ENCODE peak calls at places on chromosomes 6 and 20, in nine cellular contexts. P, D, L, X, M, F, Z, A and S are unnamed samples.

GRCh38 chr6:117958536-117958935 is 51.5 kb downstream of the SLC35F1 start:
- DNase-seq in M (no peak), P (no peak), L (peak), X (no peak), D (no peak), A (no peak), F (no peak), Z (no peak), S (no peak)

GRCh38 chr6:43628392-43629103 is 516 bp downstream of the GTPBP2 start:
- DNase-seq in F (peak), X (no peak), D (peak), Z (peak), L (peak), P (peak), M (peak), A (peak), S (peak)

GRCh38 chr6:157669747-157670216 is 153.3 kb upstream of the SNX9 start:
- DNase-seq in L (peak), X (no peak), A (peak), D (no peak), F (peak), P (peak), M (no peak), Z (no peak), S (no peak)

GRCh38 chr20:37421988-37422387 is 76.0 kb downstream of the SRC start:
- DNase-seq in P (peak), Z (no peak), D (no peak), L (no peak), A (no peak), F (no peak), M (no peak), X (no peak), S (no peak)

GRCh38 chr20:63238491-63239126 is 2.9 kb downstream of the BIRC7 start:
- DNase-seq in X (no peak), L (no peak), Z (no peak), P (peak), D (no peak), M (no peak), A (no peak), F (peak), S (no peak)

GRCh38 chr6:153312633-153313032 is 181.6 kb upstream of the RGS17 start:
- DNase-seq in F (peak), L (peak), Z (peak), D (no peak), P (peak), X (no peak), A (peak), M (peak), S (no peak)

GRCh38 chr6:46042355-46042999 is 26.8 kb upstream of the CLIC5 start:
- DNase-seq in A (peak), D (no peak), F (peak), Z (peak), P (peak), L (peak), X (no peak), M (peak), S (no peak)

GRCh38 chr6:26197736-26198625 is 110.8 kb downstream of the HFE start:
- DNase-seq in L (peak), A (peak), F (peak), D (peak), X (no peak), Z (no peak), M (no peak), P (no peak), S (no peak)

GRCh38 chr6:5167501-5167900 is 82.4 kb downstream of the PPP1R3G start:
- DNase-seq in X (no peak), D (no peak), M (no peak), A (peak), F (no peak), L (no peak), Z (no peak), P (no peak), S (no peak)

GRCh38 chr20:13186043-13186774 is 34.9 kb upstream of the ISM1 start:
- DNase-seq in P (no peak), Z (no peak), D (no peak), L (no peak), M (no peak), X (no peak), F (no peak), A (no peak), S (no peak)

GRCh38 chr6:108621117-108621516 is 60.4 kb downstream of the FOXO3 start:
- DNase-seq in X (no peak), D (no peak), F (no peak), P (peak), Z (no peak), L (peak), M (no peak), A (peak), S (no peak)

GRCh38 chr6:7769702-7770101 is 43.8 kb downstream of the BMP6 start:
- DNase-seq in P (no peak), X (no peak), A (peak), F (no peak), M (no peak), D (no peak), Z (no peak), L (no peak), S (no peak)

GRCh38 chr20:50690979-50691584 is at the start of gene RIPOR3:
- DNase-seq in L (no peak), D (no peak), M (no peak), Z (no peak), X (no peak), F (no peak), A (peak), P (no peak), S (no peak)

GRCh38 chr6:18741741-18742140 is 354.6 kb downstream of the RNF144B start:
- DNase-seq in F (no peak), M (no peak), X (no peak), Z (no peak), P (no peak), L (no peak), A (peak), D (no peak), S (no peak)

GRCh38 chr6:151485616-151486015 is 8.2 kb upstream of the CCDC170 start:
- DNase-seq in A (peak), D (no peak), L (no peak), M (no peak), X (no peak), P (no peak), F (no peak), Z (no peak), S (no peak)

GRCh38 chr20:63568986-63569949 is 4.8 kb downstream of the HELZ2 start:
- DNase-seq in A (no peak), F (no peak), X (no peak), L (peak), P (no peak), Z (no peak), M (no peak), D (no peak), S (no peak)

GRCh38 chr6:2634151-2634964 is 116.4 kb downstream of the MYLK4 start:
- DNase-seq in F (peak), L (peak), M (peak), Z (peak), P (peak), D (peak), X (peak), A (peak), S (peak)

GRCh38 chr6:156969233-156969632 is 192.1 kb downstream of the ARID1B start:
- DNase-seq in L (no peak), Z (no peak), D (no peak), A (no peak), X (no peak), F (no peak), M (no peak), P (no peak), S (no peak)

GRCh38 chr20:38844963-38845362 is 39.5 kb downstream of the PPP1R16B start:
- DNase-seq in F (no peak), M (no peak), A (no peak), X (no peak), L (no peak), Z (no peak), D (no peak), P (no peak), S (no peak)

GRCh38 chr6:157629220-157629619 is 193.8 kb upstream of the SNX9 start:
- DNase-seq in Z (no peak), M (no peak), X (no peak), D (no peak), A (peak), L (peak), F (no peak), P (no peak), S (no peak)

GRCh38 chr6:3620389-3620788 is 131.1 kb downstream of the PXDC1 start:
- DNase-seq in Z (no peak), D (no peak), P (no peak), F (no peak), M (no peak), A (no peak), X (no peak), L (no peak), S (no peak)

GRCh38 chr6:148629197-148629909 is 117.5 kb upstream of the UST start:
- DNase-seq in X (no peak), L (no peak), P (no peak), Z (peak), F (no peak), M (no peak), A (peak), D (no peak), S (no peak)